ENCODE peak calls at places on chromosomes 3 and 15, in four cellular contexts. One of them, this sample, is unnamed.

GRCh38 chr3:13347390-13347966 is 72.6 kb downstream of the NUP210 start:
- DNase-seq in mucosa of descending colon: no peak
- DNase-seq in stimulated activated CD8-positive, alpha-beta memory T cell treated with anti-CD3 and anti-CD28 coated beads, Interleukin-15, amount 100 ng/mL, for 24 hours: no peak
- DNase-seq in HCT116: no peak
- DNase-seq in this sample: no peak

GRCh38 chr3:138862531-138862923 is 27.8 kb upstream of the PIK3CB start:
- DNase-seq in mucosa of descending colon: peak; percentile 46
- DNase-seq in stimulated activated CD8-positive, alpha-beta memory T cell treated with anti-CD3 and anti-CD28 coated beads, Interleukin-15, amount 100 ng/mL, for 24 hours: no peak
- DNase-seq in HCT116: peak; percentile 12
- DNase-seq in this sample: no peak

GRCh38 chr3:33918357-33918756 is 119.9 kb downstream of the PDCD6IP start:
- DNase-seq in mucosa of descending colon: no peak
- DNase-seq in stimulated activated CD8-positive, alpha-beta memory T cell treated with anti-CD3 and anti-CD28 coated beads, Interleukin-15, amount 100 ng/mL, for 24 hours: no peak
- DNase-seq in HCT116: no peak
- DNase-seq in this sample: peak; percentile 39

GRCh38 chr3:177852001-177852400 is 654.7 kb upstream of the TBL1XR1 start:
- DNase-seq in mucosa of descending colon: no peak
- DNase-seq in stimulated activated CD8-positive, alpha-beta memory T cell treated with anti-CD3 and anti-CD28 coated beads, Interleukin-15, amount 100 ng/mL, for 24 hours: no peak
- DNase-seq in HCT116: no peak
- DNase-seq in this sample: no peak

GRCh38 chr15:98288091-98288590 is 327.6 kb downstream of the ARRDC4 start:
- DNase-seq in mucosa of descending colon: no peak
- DNase-seq in stimulated activated CD8-positive, alpha-beta memory T cell treated with anti-CD3 and anti-CD28 coated beads, Interleukin-15, amount 100 ng/mL, for 24 hours: no peak
- DNase-seq in HCT116: no peak
- DNase-seq in this sample: no peak

GRCh38 chr15:50051811-50052419 is 67.1 kb downstream of the ATP8B4 start:
- DNase-seq in mucosa of descending colon: no peak
- DNase-seq in stimulated activated CD8-positive, alpha-beta memory T cell treated with anti-CD3 and anti-CD28 coated beads, Interleukin-15, amount 100 ng/mL, for 24 hours: no peak
- DNase-seq in HCT116: peak; percentile 41
- DNase-seq in this sample: peak; percentile 69

GRCh38 chr3:133125171-133125570 is 87.0 kb downstream of the TMEM108 start:
- DNase-seq in mucosa of descending colon: no peak
- DNase-seq in stimulated activated CD8-positive, alpha-beta memory T cell treated with anti-CD3 and anti-CD28 coated beads, Interleukin-15, amount 100 ng/mL, for 24 hours: no peak
- DNase-seq in HCT116: no peak
- DNase-seq in this sample: no peak

GRCh38 chr3:23489338-23490158 is 286.4 kb downstream of the UBE2E2 start:
- DNase-seq in mucosa of descending colon: no peak
- DNase-seq in stimulated activated CD8-positive, alpha-beta memory T cell treated with anti-CD3 and anti-CD28 coated beads, Interleukin-15, amount 100 ng/mL, for 24 hours: no peak
- DNase-seq in HCT116: no peak
- DNase-seq in this sample: no peak

GRCh38 chr15:60635507-60636352 is 156.8 kb upstream of the ICE2 start:
- DNase-seq in mucosa of descending colon: no peak
- DNase-seq in stimulated activated CD8-positive, alpha-beta memory T cell treated with anti-CD3 and anti-CD28 coated beads, Interleukin-15, amount 100 ng/mL, for 24 hours: no peak
- DNase-seq in HCT116: no peak
- DNase-seq in this sample: no peak

GRCh38 chr3:144033235-144033579 is 61.6 kb downstream of the DIPK2A start:
- DNase-seq in mucosa of descending colon: no peak
- DNase-seq in stimulated activated CD8-positive, alpha-beta memory T cell treated with anti-CD3 and anti-CD28 coated beads, Interleukin-15, amount 100 ng/mL, for 24 hours: no peak
- DNase-seq in HCT116: no peak
- DNase-seq in this sample: no peak

GRCh38 chr3:18649666-18650363 is 224.7 kb upstream of the SATB1 start:
- DNase-seq in mucosa of descending colon: no peak
- DNase-seq in stimulated activated CD8-positive, alpha-beta memory T cell treated with anti-CD3 and anti-CD28 coated beads, Interleukin-15, amount 100 ng/mL, for 24 hours: no peak
- DNase-seq in HCT116: no peak
- DNase-seq in this sample: no peak

GRCh38 chr15:78241017-78241416 is 6.7 kb upstream of the ACSBG1 start:
- DNase-seq in mucosa of descending colon: peak; percentile 93
- DNase-seq in stimulated activated CD8-positive, alpha-beta memory T cell treated with anti-CD3 and anti-CD28 coated beads, Interleukin-15, amount 100 ng/mL, for 24 hours: peak; percentile 66
- DNase-seq in HCT116: peak; percentile 63
- DNase-seq in this sample: peak; percentile 32

GRCh38 chr3:182725372-182726251 is 67.7 kb upstream of the ATP11B start:
- DNase-seq in mucosa of descending colon: peak; percentile 54
- DNase-seq in stimulated activated CD8-positive, alpha-beta memory T cell treated with anti-CD3 and anti-CD28 coated beads, Interleukin-15, amount 100 ng/mL, for 24 hours: no peak
- DNase-seq in HCT116: no peak
- DNase-seq in this sample: no peak

GRCh38 chr3:53081318-53081717 is 35.4 kb upstream of the SFMBT1 start:
- DNase-seq in mucosa of descending colon: no peak
- DNase-seq in stimulated activated CD8-positive, alpha-beta memory T cell treated with anti-CD3 and anti-CD28 coated beads, Interleukin-15, amount 100 ng/mL, for 24 hours: no peak
- DNase-seq in HCT116: no peak
- DNase-seq in this sample: no peak

GRCh38 chr3:71582612-71583568 is 638 bp downstream of the FOXP1 start:
- DNase-seq in mucosa of descending colon: peak; percentile 89
- DNase-seq in stimulated activated CD8-positive, alpha-beta memory T cell treated with anti-CD3 and anti-CD28 coated beads, Interleukin-15, amount 100 ng/mL, for 24 hours: peak; percentile 40
- DNase-seq in HCT116: no peak
- DNase-seq in this sample: no peak

GRCh38 chr15:75925440-75925839 is 21.8 kb downstream of the FBXO22 start:
- DNase-seq in mucosa of descending colon: no peak
- DNase-seq in stimulated activated CD8-positive, alpha-beta memory T cell treated with anti-CD3 and anti-CD28 coated beads, Interleukin-15, amount 100 ng/mL, for 24 hours: no peak
- DNase-seq in HCT116: no peak
- DNase-seq in this sample: no peak

GRCh38 chr15:60444289-60444912 is 34.5 kb downstream of the ICE2 start:
- DNase-seq in mucosa of descending colon: no peak
- DNase-seq in stimulated activated CD8-positive, alpha-beta memory T cell treated with anti-CD3 and anti-CD28 coated beads, Interleukin-15, amount 100 ng/mL, for 24 hours: no peak
- DNase-seq in HCT116: no peak
- DNase-seq in this sample: no peak

GRCh38 chr3:117118604-117119003 is 409.0 kb downstream of the TUSC7 start:
- DNase-seq in mucosa of descending colon: no peak
- DNase-seq in stimulated activated CD8-positive, alpha-beta memory T cell treated with anti-CD3 and anti-CD28 coated beads, Interleukin-15, amount 100 ng/mL, for 24 hours: no peak
- DNase-seq in HCT116: no peak
- DNase-seq in this sample: no peak

GRCh38 chr15:25810631-25811077 is 52.5 kb downstream of the ATP10A start:
- DNase-seq in mucosa of descending colon: no peak
- DNase-seq in stimulated activated CD8-positive, alpha-beta memory T cell treated with anti-CD3 and anti-CD28 coated beads, Interleukin-15, amount 100 ng/mL, for 24 hours: no peak
- DNase-seq in HCT116: no peak
- DNase-seq in this sample: no peak

GRCh38 chr3:14124223-14124614 is 451 bp downstream of the CHCHD4 start:
- DNase-seq in mucosa of descending colon: peak; percentile 81
- DNase-seq in stimulated activated CD8-positive, alpha-beta memory T cell treated with anti-CD3 and anti-CD28 coated beads, Interleukin-15, amount 100 ng/mL, for 24 hours: no peak
- DNase-seq in HCT116: no peak
- DNase-seq in this sample: no peak

GRCh38 chr3:11653298-11654055 is 9.8 kb upstream of the VGLL4 start:
- DNase-seq in mucosa of descending colon: no peak
- DNase-seq in stimulated activated CD8-positive, alpha-beta memory T cell treated with anti-CD3 and anti-CD28 coated beads, Interleukin-15, amount 100 ng/mL, for 24 hours: no peak
- DNase-seq in HCT116: no peak
- DNase-seq in this sample: no peak

GRCh38 chr3:61981005-61981404 is 392.3 kb downstream of the FEZF2 start:
- DNase-seq in mucosa of descending colon: no peak
- DNase-seq in stimulated activated CD8-positive, alpha-beta memory T cell treated with anti-CD3 and anti-CD28 coated beads, Interleukin-15, amount 100 ng/mL, for 24 hours: no peak
- DNase-seq in HCT116: no peak
- DNase-seq in this sample: no peak

GRCh38 chr15:53171571-53171970 is 381.4 kb upstream of the ONECUT1 start:
- DNase-seq in mucosa of descending colon: no peak
- DNase-seq in stimulated activated CD8-positive, alpha-beta memory T cell treated with anti-CD3 and anti-CD28 coated beads, Interleukin-15, amount 100 ng/mL, for 24 hours: no peak
- DNase-seq in HCT116: no peak
- DNase-seq in this sample: no peak

GRCh38 chr15:95019907-95020306 is 788.5 kb downstream of the MCTP2 start:
- DNase-seq in mucosa of descending colon: no peak
- DNase-seq in stimulated activated CD8-positive, alpha-beta memory T cell treated with anti-CD3 and anti-CD28 coated beads, Interleukin-15, amount 100 ng/mL, for 24 hours: no peak
- DNase-seq in HCT116: no peak
- DNase-seq in this sample: no peak

GRCh38 chr3:191066669-191067068 is 132.4 kb upstream of the OSTN start:
- DNase-seq in mucosa of descending colon: no peak
- DNase-seq in stimulated activated CD8-positive, alpha-beta memory T cell treated with anti-CD3 and anti-CD28 coated beads, Interleukin-15, amount 100 ng/mL, for 24 hours: no peak
- DNase-seq in HCT116: no peak
- DNase-seq in this sample: no peak

GRCh38 chr15:63059573-63060216 is 17.1 kb downstream of the TPM1 start:
- DNase-seq in mucosa of descending colon: no peak
- DNase-seq in stimulated activated CD8-positive, alpha-beta memory T cell treated with anti-CD3 and anti-CD28 coated beads, Interleukin-15, amount 100 ng/mL, for 24 hours: no peak
- DNase-seq in HCT116: no peak
- DNase-seq in this sample: no peak

GRCh38 chr3:155730843-155731242 is 14.0 kb downstream of the PLCH1 start:
- DNase-seq in mucosa of descending colon: no peak
- DNase-seq in stimulated activated CD8-positive, alpha-beta memory T cell treated with anti-CD3 and anti-CD28 coated beads, Interleukin-15, amount 100 ng/mL, for 24 hours: no peak
- DNase-seq in HCT116: no peak
- DNase-seq in this sample: no peak

GRCh38 chr15:48447657-48448056 is 116.4 kb downstream of the DUT start:
- DNase-seq in mucosa of descending colon: no peak
- DNase-seq in stimulated activated CD8-positive, alpha-beta memory T cell treated with anti-CD3 and anti-CD28 coated beads, Interleukin-15, amount 100 ng/mL, for 24 hours: no peak
- DNase-seq in HCT116: no peak
- DNase-seq in this sample: no peak

GRCh38 chr3:53156368-53156834 is 4.6 kb upstream of the PRKCD start:
- DNase-seq in mucosa of descending colon: peak; percentile 88
- DNase-seq in stimulated activated CD8-positive, alpha-beta memory T cell treated with anti-CD3 and anti-CD28 coated beads, Interleukin-15, amount 100 ng/mL, for 24 hours: no peak
- DNase-seq in HCT116: no peak
- DNase-seq in this sample: no peak

GRCh38 chr15:77138167-77138522 is 67.2 kb upstream of the TSPAN3 start:
- DNase-seq in mucosa of descending colon: no peak
- DNase-seq in stimulated activated CD8-positive, alpha-beta memory T cell treated with anti-CD3 and anti-CD28 coated beads, Interleukin-15, amount 100 ng/mL, for 24 hours: no peak
- DNase-seq in HCT116: no peak
- DNase-seq in this sample: no peak

GRCh38 chr15:73866481-73866880 is 6.9 kb upstream of the TBC1D21 start:
- DNase-seq in mucosa of descending colon: no peak
- DNase-seq in stimulated activated CD8-positive, alpha-beta memory T cell treated with anti-CD3 and anti-CD28 coated beads, Interleukin-15, amount 100 ng/mL, for 24 hours: no peak
- DNase-seq in HCT116: no peak
- DNase-seq in this sample: no peak

GRCh38 chr3:64889991-64890390 is 202.2 kb upstream of the ADAMTS9 start:
- DNase-seq in mucosa of descending colon: no peak
- DNase-seq in stimulated activated CD8-positive, alpha-beta memory T cell treated with anti-CD3 and anti-CD28 coated beads, Interleukin-15, amount 100 ng/mL, for 24 hours: no peak
- DNase-seq in HCT116: no peak
- DNase-seq in this sample: no peak

GRCh38 chr15:90036806-90037509 is 35.8 kb downstream of the ZNF710 start:
- DNase-seq in mucosa of descending colon: peak; percentile 29
- DNase-seq in stimulated activated CD8-positive, alpha-beta memory T cell treated with anti-CD3 and anti-CD28 coated beads, Interleukin-15, amount 100 ng/mL, for 24 hours: no peak
- DNase-seq in HCT116: no peak
- DNase-seq in this sample: no peak

GRCh38 chr3:131735544-131735943 is 232.8 kb upstream of the MRPL3 start:
- DNase-seq in mucosa of descending colon: no peak
- DNase-seq in stimulated activated CD8-positive, alpha-beta memory T cell treated with anti-CD3 and anti-CD28 coated beads, Interleukin-15, amount 100 ng/mL, for 24 hours: no peak
- DNase-seq in HCT116: no peak
- DNase-seq in this sample: no peak

GRCh38 chr3:127667119-127667681 is 5.6 kb upstream of the ABTB1 start:
- DNase-seq in mucosa of descending colon: no peak
- DNase-seq in stimulated activated CD8-positive, alpha-beta memory T cell treated with anti-CD3 and anti-CD28 coated beads, Interleukin-15, amount 100 ng/mL, for 24 hours: no peak
- DNase-seq in HCT116: no peak
- DNase-seq in this sample: no peak

GRCh38 chr3:144011251-144011799 is 39.7 kb downstream of the DIPK2A start:
- DNase-seq in mucosa of descending colon: no peak
- DNase-seq in stimulated activated CD8-positive, alpha-beta memory T cell treated with anti-CD3 and anti-CD28 coated beads, Interleukin-15, amount 100 ng/mL, for 24 hours: no peak
- DNase-seq in HCT116: no peak
- DNase-seq in this sample: no peak